ENCODE peak calls at places on chromosome X, in four cellular contexts. U is GM12878, S is HEK293T, K is K562. H is an unnamed sample.
A peak's percentile ranks its signal among the peaks of the same experiment; 100 is the strongest.

GRCh38 chrX:113512700-113513395 is 672.2 kb upstream of the AMOT start:
- DNase-seq in U (no peak), S (no peak), K (no peak), H (no peak)

GRCh38 chrX:35416783-35417182 is 381.4 kb upstream of the MAGEB16 start:
- DNase-seq in U (no peak), S (no peak), K (no peak), H (no peak)

GRCh38 chrX:155242300-155242699 is 22.0 kb downstream of the RAB39B start:
- DNase-seq in U (no peak), S (no peak), K (no peak), H (no peak)

GRCh38 chrX:119071381-119071780 is 1.4 kb upstream of the CT47C1 start:
- DNase-seq in U (no peak), S (no peak), K (no peak), H (no peak)

GRCh38 chrX:123464709-123465108 is 268.1 kb downstream of the THOC2 start:
- DNase-seq in U (no peak), S (no peak), K (peak; percentile 62), H (peak; percentile 62)

GRCh38 chrX:132532097-132532496 is 43.3 kb upstream of the MBNL3 start:
- DNase-seq in U (no peak), S (no peak), K (no peak), H (no peak)

GRCh38 chrX:9884031-9884779 is 83.0 kb upstream of the CLDN34 start:
- DNase-seq in U (no peak), S (no peak), K (no peak), H (no peak)

GRCh38 chrX:111823068-111823467 is 52.9 kb upstream of the TRPC5OS start:
- DNase-seq in U (no peak), S (peak; percentile 71), K (peak; percentile 36), H (no peak)

GRCh38 chrX:29435396-29435795 is 780.0 kb upstream of the MAGEB2 start:
- DNase-seq in U (no peak), S (no peak), K (no peak), H (no peak)

GRCh38 chrX:112687189-112687691 is 7.5 kb upstream of the LHFPL1 start:
- DNase-seq in U (no peak), S (no peak), K (no peak), H (no peak)

GRCh38 chrX:9416562-9417319 is 48.1 kb upstream of the TBL1X start:
- DNase-seq in U (no peak), S (no peak), K (no peak), H (no peak)

GRCh38 chrX:650801-651200 is 20.2 kb downstream of the SHOX start:
- DNase-seq in U (no peak), S (no peak), K (no peak), H (no peak)

GRCh38 chrX:136608295-136608933 is 39.5 kb upstream of the CD40LG start:
- DNase-seq in U (no peak), S (no peak), K (no peak), H (no peak)

GRCh38 chrX:110414679-110415439 is 56.2 kb downstream of the RTL9 start:
- DNase-seq in U (peak; percentile 15), S (no peak), K (no peak), H (no peak)

GRCh38 chrX:46715521-46715920 is 43.4 kb downstream of the SLC9A7 start:
- DNase-seq in U (no peak), S (no peak), K (no peak), H (no peak)

GRCh38 chrX:23661671-23662070 is 5.6 kb upstream of the PRDX4 start:
- DNase-seq in U (no peak), S (no peak), K (no peak), H (no peak)

GRCh38 chrX:68894513-68895338 is 65.9 kb downstream of the EFNB1 start:
- DNase-seq in U (no peak), S (no peak), K (peak; percentile 17), H (no peak)
- TF ChIP-seq FOXK2 in U (no peak), S (no peak), K (no peak), H (no peak)

DNA sequence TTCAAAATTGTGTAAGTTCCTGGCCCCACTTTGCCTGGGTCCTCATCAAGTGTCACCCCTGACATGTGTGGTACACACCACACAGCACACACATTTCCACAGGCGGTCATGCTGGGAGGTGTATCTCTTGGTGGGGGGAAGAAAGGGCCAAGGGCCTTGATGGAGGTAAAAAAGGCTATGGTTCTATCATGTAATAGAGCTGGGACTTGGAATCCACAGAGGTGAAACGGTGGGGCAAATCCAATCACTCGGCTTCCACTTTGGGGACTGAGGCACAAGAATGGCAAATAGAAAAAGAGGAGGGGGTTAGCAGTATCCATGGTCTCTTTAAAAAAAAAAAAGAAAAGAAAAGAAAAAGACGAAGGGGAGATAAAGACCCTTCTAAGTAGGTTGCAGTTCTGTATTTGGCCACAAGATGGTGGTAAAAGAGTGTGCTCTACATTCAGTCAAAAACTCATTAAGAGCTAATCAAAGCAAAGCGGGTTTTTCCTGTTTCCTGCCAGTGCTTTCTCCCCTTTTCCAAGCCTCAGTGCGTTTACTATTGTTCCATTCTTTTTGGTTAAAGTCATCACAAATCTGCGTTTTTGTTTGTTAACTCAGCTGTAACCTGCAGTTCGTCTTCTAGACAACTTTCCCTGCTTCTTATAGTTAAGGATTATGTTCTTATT is 37.0 kb upstream of the ATP6AP2 start:
- DNase-seq in U (peak; percentile 33), S (peak; percentile 50), K (peak; percentile 22), H (peak; percentile 19)
- TF ChIP-seq FOXK2 in U (no peak), S (no peak), K (no peak), H (no peak)

DNA sequence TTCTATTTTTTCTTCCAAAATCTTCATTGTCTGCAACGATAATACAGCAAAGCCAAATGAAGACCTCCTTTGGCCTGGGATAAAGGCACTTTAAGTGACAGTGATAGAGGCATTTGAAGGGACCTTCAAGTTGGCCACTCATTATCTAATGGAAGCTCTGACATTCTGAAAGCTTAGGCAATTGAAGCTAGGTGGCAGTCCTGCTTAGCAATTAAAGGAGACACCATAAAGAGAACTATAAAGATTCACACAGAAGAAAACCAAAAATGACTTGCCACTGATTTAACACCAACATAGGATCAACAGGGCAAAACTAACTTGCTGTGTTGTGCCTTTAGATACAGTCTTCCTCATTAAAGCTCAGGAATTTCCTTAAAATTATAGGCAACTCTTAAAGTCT is 103.3 kb upstream of the TSPAN7 start:
- DNase-seq in U (no peak), S (no peak), K (no peak), H (no peak)
- TF ChIP-seq FOXK2 in U (no peak), S (no peak), K (no peak), H (no peak)

GRCh38 chrX:149825424-149825823 is 43.7 kb downstream of the MAGEA9 start:
- DNase-seq in U (no peak), S (peak; percentile 39), K (peak; percentile 16), H (peak; percentile 2)
- TF ChIP-seq FOXK2 in U (no peak), S (no peak), K (no peak), H (no peak)

H was measured in HepG2.